ENCODE peak calls at places on chromosomes 12 and 14, in ten cellular contexts. I is fibroblast of mammary gland; S is SW 1271; M is RKO; H is stimulated activated CD8-positive, alpha-beta memory T cell treated with anti-CD3 and anti-CD28 coated beads, Interleukin-15, amount 100 ng/mL, for 4 hours; A is foreskin keratinocyte; K is KBM-7; Y is NCI-H2171 treated with DMSO at 0.1 percent for 48 hours; P is NCI-H1105 treated with DMSO at 0.1 percent for 48 hours; W is neural crest cell. X is an unnamed sample.

GRCh38 chr12:130547480-130548155 is 168.5 kb downstream of the RIMBP2 start:
- DNase-seq in W (no peak), H (no peak), M (no peak), I (no peak), S (no peak), K (no peak), P (no peak), A (no peak), Y (no peak), X (no peak)

GRCh38 chr12:9936597-9936996 is 4.4 kb upstream of the CLEC2A start:
- DNase-seq in M (no peak), Y (no peak), W (no peak), P (no peak), I (no peak), A (no peak), S (no peak), K (no peak), H (no peak), X (no peak)

GRCh38 chr14:58078068-58078467 is 73.9 kb downstream of the ARMH4 start:
- DNase-seq in K (no peak), I (peak), A (peak), M (no peak), P (no peak), H (no peak), W (no peak), Y (no peak), S (peak), X (no peak)

GRCh38 chr14:36975834-36976233 is 196.6 kb downstream of the SLC25A21 start:
- DNase-seq in A (no peak), P (peak), I (peak), W (no peak), Y (peak), H (no peak), S (no peak), K (peak), M (no peak), X (no peak)

GRCh38 chr12:96500686-96501085 is 11.3 kb downstream of the CFAP54 start:
- DNase-seq in W (no peak), S (no peak), I (peak), Y (no peak), H (no peak), A (no peak), M (peak), P (no peak), K (no peak), X (no peak)

GRCh38 chr12:104480826-104481457 is 24.2 kb downstream of the CHST11 start:
- DNase-seq in K (no peak), P (no peak), H (no peak), M (peak), S (peak), A (peak), Y (no peak), W (no peak), I (peak), X (no peak)

GRCh38 chr12:95790912-95791849 is 617 bp upstream of the NTN4 start:
- DNase-seq in A (peak), K (peak), W (peak), S (no peak), P (no peak), I (no peak), H (no peak), Y (peak), M (no peak), X (no peak)

GRCh38 chr12:127260531-127260930 is 1006.4 kb upstream of the TMEM132C start:
- DNase-seq in M (no peak), K (no peak), Y (no peak), H (no peak), A (no peak), S (no peak), P (no peak), W (no peak), I (peak), X (no peak)

GRCh38 chr12:71014180-71014785 is 93.7 kb upstream of the PTPRR start:
- DNase-seq in H (no peak), M (peak), S (no peak), I (peak), P (peak), Y (peak), K (peak), W (no peak), A (peak), X (peak)

GRCh38 chr14:97788846-97789528 is 991.8 kb downstream of the VRK1 start:
- DNase-seq in A (no peak), Y (no peak), I (no peak), H (no peak), M (no peak), S (no peak), P (no peak), W (no peak), K (no peak), X (no peak)

GRCh38 chr12:67697443-67697842 is 48.9 kb downstream of the DYRK2 start:
- DNase-seq in W (no peak), Y (no peak), A (peak), M (no peak), K (no peak), I (peak), P (no peak), H (no peak), S (no peak), X (no peak)

GRCh38 chr12:64806593-64806992 is 17.9 kb upstream of the TBC1D30 start:
- DNase-seq in W (no peak), M (peak), Y (peak), S (no peak), P (no peak), K (no peak), A (no peak), I (peak), H (no peak), X (no peak)